ENCODE peak calls at places on chromosomes 7 and 10, in ten cellular contexts. R is iris pigment epithelial cell, L is OCI-LY7, X is HEK293T, Y is D341Med, J is HCEC 1CT, H is EH, D is activated T-helper 1 cell treated with Interleukin-2 at 50 U/mL for 16 hours, K is tibial nerve, A is Right ventricle myocardium superior. B is an unnamed sample.

GRCh38 chr7:83677180-83677866 is 28.4 kb upstream of the SEMA3E start:
- DNase-seq in R (peak), L (no peak), X (peak), Y (peak), J (peak), H (peak), D (no peak), K (no peak), A (no peak), B (no peak)

GRCh38 chr7:83457022-83457892 is 191.7 kb downstream of the SEMA3E start:
- DNase-seq in R (peak), L (no peak), X (no peak), Y (no peak), J (peak), H (no peak), D (no peak), K (no peak), A (no peak), B (no peak)

GRCh38 chr7:71364559-71364958 is 232.6 kb downstream of the GALNT17 start:
- DNase-seq in R (no peak), L (no peak), X (no peak), Y (no peak), J (no peak), H (no peak), D (no peak), K (no peak), A (no peak), B (no peak)

GRCh38 chr10:104642311-104643022 is 1.4 kb downstream of the SORCS3 start:
- DNase-seq in R (peak), L (no peak), X (peak), Y (peak), J (no peak), H (peak), D (no peak), K (peak), A (peak), B (peak)

GRCh38 chr7:36287371-36288241 is 102.1 kb upstream of the ANLN start:
- DNase-seq in R (no peak), L (peak), X (no peak), Y (no peak), J (no peak), H (no peak), D (no peak), K (no peak), A (no peak), B (peak)

GRCh38 chr10:110802551-110803238 is 69.0 kb upstream of the PDCD4 start:
- DNase-seq in R (peak), L (peak), X (peak), Y (no peak), J (peak), H (peak), D (peak), K (peak), A (peak), B (peak)

GRCh38 chr7:127976056-127976455 is 55.2 kb downstream of the LRRC4 start:
- DNase-seq in R (peak), L (no peak), X (no peak), Y (peak), J (no peak), H (no peak), D (no peak), K (no peak), A (no peak), B (no peak)

GRCh38 chr7:28840515-28841125 is 117.5 kb downstream of the TRIL start:
- DNase-seq in R (peak), L (no peak), X (peak), Y (no peak), J (peak), H (peak), D (no peak), K (no peak), A (no peak), B (no peak)

GRCh38 chr10:18918545-18918944 is 130.1 kb upstream of the MALRD1 start:
- DNase-seq in R (peak), L (no peak), X (no peak), Y (no peak), J (peak), H (no peak), D (no peak), K (no peak), A (no peak), B (no peak)

GRCh38 chr7:121697731-121698396 is 175.1 kb upstream of the PTPRZ1 start:
- DNase-seq in R (no peak), L (no peak), X (no peak), Y (no peak), J (no peak), H (no peak), D (no peak), K (no peak), A (no peak), B (no peak)

GRCh38 chr7:139396323-139396951 is 36.7 kb downstream of the LUC7L2 start:
- DNase-seq in R (peak), L (no peak), X (no peak), Y (no peak), J (no peak), H (peak), D (no peak), K (no peak), A (no peak), B (no peak)

GRCh38 chr7:130890176-130891020 is 156.4 kb upstream of the KLF14 start:
- DNase-seq in R (peak), L (no peak), X (no peak), Y (no peak), J (peak), H (peak), D (no peak), K (peak), A (peak), B (no peak)

GRCh38 chr7:3134715-3135114 is 91.0 kb upstream of the CARD11 start:
- DNase-seq in R (no peak), L (no peak), X (no peak), Y (no peak), J (no peak), H (no peak), D (no peak), K (no peak), A (no peak), B (no peak)

GRCh38 chr10:133124357-133125211 is 35.4 kb upstream of the KNDC1 start:
- DNase-seq in R (peak), L (no peak), X (peak), Y (peak), J (no peak), H (peak), D (no peak), K (no peak), A (peak), B (peak)

GRCh38 chr10:75234683-75235374 is 928 bp downstream of the COMTD1 start:
- DNase-seq in R (no peak), L (peak), X (no peak), Y (no peak), J (no peak), H (no peak), D (peak), K (no peak), A (no peak), B (no peak)

GRCh38 chr7:75878769-75879596 is at the start of gene RHBDD2:
- DNase-seq in R (peak), L (peak), X (peak), Y (peak), J (peak), H (peak), D (peak), K (peak), A (peak), B (peak)

GRCh38 chr7:41312235-41312634 is 390.7 kb downstream of the INHBA start:
- DNase-seq in R (no peak), L (no peak), X (no peak), Y (no peak), J (no peak), H (no peak), D (no peak), K (no peak), A (no peak), B (no peak)

GRCh38 chr10:127133225-127133624 is 63.2 kb downstream of the INSYN2A start:
- DNase-seq in R (no peak), L (no peak), X (no peak), Y (no peak), J (no peak), H (no peak), D (no peak), K (no peak), A (no peak), B (no peak)

GRCh38 chr7:3879337-3880054 is 578.4 kb downstream of the SDK1 start:
- DNase-seq in R (no peak), L (no peak), X (no peak), Y (no peak), J (no peak), H (no peak), D (no peak), K (no peak), A (peak), B (no peak)

GRCh38 chr7:101990811-101991418 is 173.5 kb downstream of the CUX1 start:
- DNase-seq in R (no peak), L (peak), X (no peak), Y (no peak), J (no peak), H (no peak), D (no peak), K (no peak), A (no peak), B (no peak)

GRCh38 chr7:136009488-136010079 is 32.4 kb upstream of the MTPN start:
- DNase-seq in R (peak), L (peak), X (peak), Y (no peak), J (peak), H (peak), D (no peak), K (peak), A (no peak), B (peak)

GRCh38 chr7:41755100-41755499 is 52.2 kb upstream of the INHBA start:
- DNase-seq in R (no peak), L (peak), X (no peak), Y (no peak), J (no peak), H (no peak), D (no peak), K (no peak), A (no peak), B (no peak)

GRCh38 chr7:151388007-151388297 is 21.9 kb downstream of the WDR86 start:
- DNase-seq in R (no peak), L (no peak), X (no peak), Y (no peak), J (no peak), H (no peak), D (no peak), K (no peak), A (no peak), B (no peak)